ENCODE peak calls at places on chromosomes 6 and 20, in four cellular contexts. F is WTC11, O is retina, Y is mucosa of descending colon. A is an unnamed sample.

GRCh38 chr6:85041376-85041775 is 277.0 kb upstream of the TBX18 start:
- DNase-seq in F (no peak), O (no peak), Y (no peak), A (no peak)

GRCh38 chr6:34044945-34045595 is 100.8 kb downstream of the GRM4 start:
- DNase-seq in F (no peak), O (no peak), Y (no peak), A (no peak)

GRCh38 chr6:53492860-53493634 is 51.9 kb downstream of the GCLC start:
- DNase-seq in F (peak; percentile 11), O (peak; percentile 44), Y (no peak), A (peak; percentile 54)

GRCh38 chr6:24323632-24324337 is 34.1 kb downstream of the DCDC2 start:
- DNase-seq in F (no peak), O (peak; percentile 74), Y (no peak), A (no peak)

GRCh38 chr6:39365281-39366074 is 43.0 kb upstream of the KCNK16 start:
- DNase-seq in F (no peak), O (no peak), Y (no peak), A (no peak)

GRCh38 chr6:83430606-83431544 is at the start of gene ME1:
- DNase-seq in F (peak; percentile 67), O (peak; percentile 74), Y (peak; percentile 74), A (peak; percentile 24)

GRCh38 chr6:106102034-106102433 is 15.9 kb downstream of the PRDM1 start:
- DNase-seq in F (no peak), O (no peak), Y (no peak), A (no peak)

GRCh38 chr20:2652724-2653510 is 485 bp downstream of the NOP56 start:
- DNase-seq in F (no peak), O (no peak), Y (peak; percentile 54), A (peak; percentile 64)

GRCh38 chr6:32876603-32877002 is 22.6 kb downstream of the PSMB9 start:
- DNase-seq in F (no peak), O (no peak), Y (no peak), A (no peak)

GRCh38 chr6:87925373-87926060 is 122.1 kb upstream of the SPACA1 start:
- DNase-seq in F (no peak), O (no peak), Y (peak; percentile 16), A (no peak)

GRCh38 chr20:63585616-63586565 is 11.9 kb upstream of the HELZ2 start:
- DNase-seq in F (no peak), O (no peak), Y (no peak), A (no peak)

GRCh38 chr6:154508573-154509375 is 1.7 kb downstream of the CNKSR3 start:
- DNase-seq in F (no peak), O (no peak), Y (peak; percentile 69), A (no peak)

GRCh38 chr6:143151381-143151780 is 90.7 kb downstream of the AIG1 start:
- DNase-seq in F (no peak), O (no peak), Y (no peak), A (no peak)

GRCh38 chr6:36094786-36095496 is 35.4 kb upstream of the MAPK13 start:
- DNase-seq in F (peak; percentile 77), O (peak; percentile 79), Y (peak; percentile 94), A (peak; percentile 70)

GRCh38 chr20:8414611-8415274 is 282.7 kb downstream of the PLCB1 start:
- DNase-seq in F (no peak), O (peak; percentile 11), Y (no peak), A (no peak)

GRCh38 chr6:17280552-17281090 is 540 bp upstream of the RBM24 start:
- DNase-seq in F (peak; percentile 69), O (peak; percentile 73), Y (peak; percentile 42), A (peak; percentile 79)

GRCh38 chr20:3847419-3847940 is 846 bp downstream of the MAVS start:
- DNase-seq in F (no peak), O (no peak), Y (no peak), A (no peak)

GRCh38 chr6:101080597-101080996 is 199.5 kb upstream of the ASCC3 start:
- DNase-seq in F (no peak), O (no peak), Y (no peak), A (no peak)

GRCh38 chr20:46206025-46206424 is 87.9 kb downstream of the CD40 start:
- DNase-seq in F (no peak), O (no peak), Y (peak; percentile 40), A (no peak)

GRCh38 chr6:167826230-167827061 is at the start of gene AFDN:
- DNase-seq in F (peak; percentile 75), O (peak; percentile 77), Y (peak; percentile 79), A (peak; percentile 32)

A was measured in SK-N-DZ.